ENCODE peak calls at places on chromosomes 6 and 20, in four cellular contexts. One of them, this sample, is unnamed.

GRCh38 chr6:101689156-101689555 is 295.6 kb downstream of the GRIK2 start:
- DNase-seq in GM23248: no peak
- DNase-seq in adrenal gland: no peak
- DNase-seq in right cardiac atrium: no peak
- DNase-seq in this sample: no peak

GRCh38 chr20:60206259-60206658 is 248.0 kb downstream of the CDH26 start:
- DNase-seq in GM23248: peak
- DNase-seq in adrenal gland: no peak
- DNase-seq in right cardiac atrium: no peak
- DNase-seq in this sample: peak

GRCh38 chr6:11964729-11965128 is 47.4 kb upstream of the HIVEP1 start:
- DNase-seq in GM23248: peak
- DNase-seq in adrenal gland: no peak
- DNase-seq in right cardiac atrium: no peak
- DNase-seq in this sample: peak

GRCh38 chr6:6752129-6752528 is 163.6 kb downstream of the LY86 start:
- DNase-seq in GM23248: peak
- DNase-seq in adrenal gland: no peak
- DNase-seq in right cardiac atrium: peak
- DNase-seq in this sample: peak

GRCh38 chr20:3677733-3678132 is 4.1 kb downstream of the ADAM33 start:
- DNase-seq in GM23248: peak
- DNase-seq in adrenal gland: no peak
- DNase-seq in right cardiac atrium: peak
- DNase-seq in this sample: peak

GRCh38 chr20:45934046-45934586 is 367 bp upstream of the PCIF1 start:
- DNase-seq in GM23248: peak
- DNase-seq in adrenal gland: peak
- DNase-seq in right cardiac atrium: peak
- DNase-seq in this sample: peak

GRCh38 chr6:125421853-125422252 is 120.1 kb upstream of the HDDC2 start:
- DNase-seq in GM23248: peak
- DNase-seq in adrenal gland: no peak
- DNase-seq in right cardiac atrium: peak
- DNase-seq in this sample: peak

GRCh38 chr20:38485041-38485440 is 12.4 kb downstream of the RALGAPB start:
- DNase-seq in GM23248: no peak
- DNase-seq in adrenal gland: no peak
- DNase-seq in right cardiac atrium: no peak
- DNase-seq in this sample: no peak

GRCh38 chr6:41471064-41471895 is 74.9 kb upstream of the FOXP4 start:
- DNase-seq in GM23248: no peak
- DNase-seq in adrenal gland: no peak
- DNase-seq in right cardiac atrium: no peak
- DNase-seq in this sample: no peak

GRCh38 chr6:163776549-163777378 is 362.2 kb downstream of the QKI start:
- DNase-seq in GM23248: no peak
- DNase-seq in adrenal gland: no peak
- DNase-seq in right cardiac atrium: no peak
- DNase-seq in this sample: no peak

GRCh38 chr6:44788387-44788981 is 401.0 kb downstream of the CDC5L start:
- DNase-seq in GM23248: no peak
- DNase-seq in adrenal gland: no peak
- DNase-seq in right cardiac atrium: no peak
- DNase-seq in this sample: no peak

GRCh38 chr6:27761391-27761790 is 150.8 kb downstream of the OR2B2 start:
- DNase-seq in GM23248: peak
- DNase-seq in adrenal gland: no peak
- DNase-seq in right cardiac atrium: no peak
- DNase-seq in this sample: no peak

GRCh38 chr6:56570434-56571359 is 72.0 kb downstream of the DST start:
- DNase-seq in GM23248: peak
- DNase-seq in adrenal gland: no peak
- DNase-seq in right cardiac atrium: no peak
- DNase-seq in this sample: peak

GRCh38 chr6:107679457-107679856 is 144.7 kb downstream of the SCML4 start:
- DNase-seq in GM23248: peak
- DNase-seq in adrenal gland: peak
- DNase-seq in right cardiac atrium: no peak
- DNase-seq in this sample: peak

GRCh38 chr6:16723833-16724232 is 37.4 kb downstream of the ATXN1 start:
- DNase-seq in GM23248: peak
- DNase-seq in adrenal gland: peak
- DNase-seq in right cardiac atrium: no peak
- DNase-seq in this sample: peak

GRCh38 chr20:59163641-59164530 is at the start of gene ZNF831:
- DNase-seq in GM23248: no peak
- DNase-seq in adrenal gland: no peak
- DNase-seq in right cardiac atrium: no peak
- DNase-seq in this sample: no peak

GRCh38 chr20:59161626-59162170 is 1.9 kb upstream of the ZNF831 start:
- DNase-seq in GM23248: no peak
- DNase-seq in adrenal gland: no peak
- DNase-seq in right cardiac atrium: no peak
- DNase-seq in this sample: no peak

GRCh38 chr20:59165389-59165785 is 1.8 kb downstream of the ZNF831 start:
- DNase-seq in GM23248: no peak
- DNase-seq in adrenal gland: no peak
- DNase-seq in right cardiac atrium: no peak
- DNase-seq in this sample: no peak

GRCh38 chr20:59164681-59165388 is 1.2 kb downstream of the ZNF831 start:
- DNase-seq in GM23248: no peak
- DNase-seq in adrenal gland: no peak
- DNase-seq in right cardiac atrium: no peak
- DNase-seq in this sample: no peak

DNA sequence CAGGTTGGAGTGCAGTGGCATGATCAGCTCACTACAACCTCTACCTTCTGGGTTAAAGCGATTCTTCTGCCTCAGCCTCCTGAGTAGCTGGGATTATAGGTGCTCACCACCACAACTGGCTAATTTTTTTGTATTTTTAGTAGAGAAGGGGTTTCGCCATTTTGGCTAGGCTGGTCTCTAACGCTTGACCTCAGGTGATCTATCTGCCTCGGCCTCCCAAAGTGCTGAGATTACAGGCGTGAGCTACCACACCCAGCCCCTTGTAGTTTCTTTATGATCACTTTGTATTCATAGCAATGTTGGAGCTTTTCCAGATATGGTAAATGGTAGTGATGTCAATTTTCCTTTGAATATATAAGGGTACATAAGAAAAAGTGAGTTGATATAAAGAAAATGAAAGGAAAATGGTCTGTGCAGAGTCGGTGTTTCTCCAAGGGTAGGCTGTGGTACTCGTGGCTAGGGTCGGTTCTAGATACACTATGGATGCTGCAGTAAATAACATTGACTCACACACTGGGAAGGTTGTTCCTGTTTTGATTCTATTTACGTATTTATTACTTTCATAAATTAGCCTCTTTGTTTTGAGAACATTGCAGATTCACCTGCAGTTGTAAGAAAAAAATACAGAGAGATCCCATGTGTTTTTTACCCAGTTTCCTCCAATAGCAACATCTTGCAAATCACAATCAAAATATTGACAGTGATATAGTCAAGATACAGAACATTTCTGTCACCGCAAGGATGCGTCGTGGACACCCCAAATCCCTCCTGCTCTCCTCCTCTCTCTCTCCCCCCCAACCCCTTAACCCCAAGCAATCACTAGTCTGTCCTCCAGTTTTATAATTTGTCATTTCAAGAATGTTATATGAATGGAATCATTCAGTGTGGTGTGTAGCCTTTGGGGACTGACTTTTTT is 2.4 kb downstream of the ZNF831 start:
- DNase-seq in GM23248: no peak
- DNase-seq in adrenal gland: no peak
- DNase-seq in right cardiac atrium: no peak
- DNase-seq in this sample: no peak
- H3K27ac ChIP-seq in GM23248: no peak
- H3K27ac ChIP-seq in adrenal gland: no peak
- H3K27ac ChIP-seq in right cardiac atrium: no peak
- H3K27ac ChIP-seq in this sample: no peak

GRCh38 chr6:3137057-3137777 is 18.7 kb downstream of the BPHL start:
- DNase-seq in GM23248: no peak
- DNase-seq in adrenal gland: no peak
- DNase-seq in right cardiac atrium: no peak
- DNase-seq in this sample: no peak

GRCh38 chr6:3138341-3138740 is 19.0 kb downstream of the TUBB2A start:
- DNase-seq in GM23248: peak
- DNase-seq in adrenal gland: no peak
- DNase-seq in right cardiac atrium: no peak
- DNase-seq in this sample: peak

GRCh38 chr6:3136361-3136760 is 17.9 kb downstream of the BPHL start:
- DNase-seq in GM23248: no peak
- DNase-seq in adrenal gland: no peak
- DNase-seq in right cardiac atrium: no peak
- DNase-seq in this sample: no peak

GRCh38 chr6:3133515-3133914 is 15.0 kb downstream of the BPHL start:
- DNase-seq in GM23248: no peak
- DNase-seq in adrenal gland: no peak
- DNase-seq in right cardiac atrium: no peak
- DNase-seq in this sample: no peak

GRCh38 chr6:3135668-3136297 is 17.3 kb downstream of the BPHL start:
- DNase-seq in GM23248: no peak
- DNase-seq in adrenal gland: no peak
- DNase-seq in right cardiac atrium: no peak
- DNase-seq in this sample: no peak
- H3K4me3 ChIP-seq in GM23248: no peak
- H3K4me3 ChIP-seq in adrenal gland: no peak
- H3K4me3 ChIP-seq in right cardiac atrium: no peak
- H3K4me3 ChIP-seq in this sample: no peak

GRCh38 chr6:170090561-170090960 is 200.3 kb downstream of the DLL1 start:
- DNase-seq in GM23248: no peak
- DNase-seq in adrenal gland: no peak
- DNase-seq in right cardiac atrium: no peak
- DNase-seq in this sample: no peak
- H3K27ac ChIP-seq in GM23248: no peak
- H3K27ac ChIP-seq in adrenal gland: no peak
- H3K27ac ChIP-seq in right cardiac atrium: no peak
- H3K27ac ChIP-seq in this sample: no peak

GRCh38 chr6:91317984-91318383 is 731.1 kb upstream of the MAP3K7 start:
- DNase-seq in GM23248: no peak
- DNase-seq in adrenal gland: no peak
- DNase-seq in right cardiac atrium: no peak
- DNase-seq in this sample: no peak
- H3K4me3 ChIP-seq in GM23248: no peak
- H3K4me3 ChIP-seq in adrenal gland: no peak
- H3K4me3 ChIP-seq in right cardiac atrium: no peak
- H3K4me3 ChIP-seq in this sample: no peak

GRCh38 chr6:32659856-32660595 is 6.4 kb downstream of the HLA-DQB1 start:
- DNase-seq in GM23248: no peak
- DNase-seq in adrenal gland: no peak
- DNase-seq in right cardiac atrium: no peak
- DNase-seq in this sample: no peak
- H3K27ac ChIP-seq in GM23248: no peak
- H3K27ac ChIP-seq in adrenal gland: no peak
- H3K27ac ChIP-seq in right cardiac atrium: no peak
- H3K27ac ChIP-seq in this sample: no peak

DNA sequence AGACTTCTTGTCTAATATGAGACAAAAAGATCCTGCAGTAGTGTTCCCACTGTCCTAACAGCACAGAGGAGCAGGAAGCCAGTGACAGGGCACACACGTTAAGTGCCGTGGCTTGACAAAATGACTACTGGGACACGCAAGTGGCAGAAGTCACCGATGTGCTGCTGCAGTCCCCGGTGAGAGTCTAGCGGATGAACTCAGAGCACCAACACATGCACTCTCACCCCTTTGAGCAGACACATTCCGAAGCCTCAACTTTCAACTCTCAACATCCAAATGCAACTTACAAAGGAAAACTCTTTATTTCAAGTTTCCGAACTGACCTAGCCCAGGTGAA is 894 bp downstream of the LAMA4 start:
- DNase-seq in GM23248: peak
- DNase-seq in adrenal gland: no peak
- DNase-seq in right cardiac atrium: no peak
- DNase-seq in this sample: peak
- H3K4me3 ChIP-seq in GM23248: peak
- H3K4me3 ChIP-seq in adrenal gland: no peak
- H3K4me3 ChIP-seq in right cardiac atrium: peak
- H3K4me3 ChIP-seq in this sample: peak

GRCh38 chr6:15457121-15457646 is 205.6 kb downstream of the DTNBP1 start:
- DNase-seq in GM23248: no peak
- DNase-seq in adrenal gland: no peak
- DNase-seq in right cardiac atrium: no peak
- DNase-seq in this sample: no peak
- H3K27ac ChIP-seq in GM23248: no peak
- H3K27ac ChIP-seq in adrenal gland: no peak
- H3K27ac ChIP-seq in right cardiac atrium: no peak
- H3K27ac ChIP-seq in this sample: no peak

DNA sequence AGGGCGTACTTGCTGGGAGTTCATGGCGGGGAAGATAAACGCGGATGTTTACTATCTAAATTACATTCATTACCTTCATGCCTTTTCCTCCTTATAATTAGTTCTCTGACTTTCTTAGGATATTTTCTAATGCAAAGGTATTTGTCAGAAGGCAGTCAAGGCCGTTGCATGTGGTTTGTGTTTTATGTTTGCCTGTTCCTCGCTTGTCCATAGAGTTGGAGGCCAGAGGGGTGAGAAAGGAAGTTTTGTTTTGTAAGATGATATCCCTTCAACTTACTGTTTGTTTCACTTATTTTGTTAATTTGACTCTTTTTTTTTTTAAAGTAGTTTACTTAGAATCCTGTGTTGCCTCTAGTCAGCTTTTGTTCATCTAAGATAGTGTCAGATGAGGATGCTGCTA is 4.0 kb upstream of the CCN2 start:
- DNase-seq in GM23248: no peak
- DNase-seq in adrenal gland: no peak
- DNase-seq in right cardiac atrium: no peak
- DNase-seq in this sample: no peak
- H3K4me3 ChIP-seq in GM23248: no peak
- H3K4me3 ChIP-seq in adrenal gland: no peak
- H3K4me3 ChIP-seq in right cardiac atrium: peak
- H3K4me3 ChIP-seq in this sample: no peak